ENCODE peak calls at places on chromosomes 2 and 18, in six cellular contexts. C is endodermal cell, J is neural progenitor cell, L is transverse colon, Q is Peyer's patch, M is lower lobe of right lung. U is an unnamed sample.

GRCh38 chr2:171889808-171890207 is 4.2 kb downstream of the SLC25A12 start:
- DNase-seq in M (no peak), C (no peak), L (no peak), Q (no peak), J (no peak), U (no peak)

GRCh38 chr18:286515-287310 is 18.9 kb upstream of the THOC1 start:
- DNase-seq in L (no peak), J (peak), C (no peak), Q (no peak), M (no peak), U (no peak)

GRCh38 chr2:172307800-172308199 is 119.6 kb upstream of the ITGA6 start:
- DNase-seq in J (no peak), M (no peak), L (peak), Q (no peak), C (no peak), U (no peak)

GRCh38 chr2:152189622-152190495 is 14.3 kb upstream of the STAM2 start:
- DNase-seq in Q (no peak), J (peak), L (peak), M (no peak), C (peak), U (no peak)

GRCh38 chr18:11119962-11120361 is 29.4 kb downstream of the PIEZO2 start:
- DNase-seq in J (no peak), M (no peak), L (no peak), C (no peak), Q (no peak), U (no peak)

GRCh38 chr2:232365621-232366321 is 12.8 kb upstream of the ALPP start:
- DNase-seq in Q (no peak), L (no peak), J (peak), C (peak), M (no peak), U (peak)

GRCh38 chr18:25262920-25263319 is 89.0 kb downstream of the ZNF521 start:
- DNase-seq in Q (no peak), L (no peak), J (no peak), C (no peak), M (no peak), U (no peak)

GRCh38 chr18:13161276-13161899 is 57.2 kb upstream of the LDLRAD4 start:
- DNase-seq in C (no peak), L (no peak), M (no peak), Q (no peak), J (no peak), U (no peak)

GRCh38 chr18:52504589-52504988 is 164.6 kb downstream of the DCC start:
- DNase-seq in M (no peak), J (no peak), L (no peak), Q (no peak), C (no peak), U (no peak)

GRCh38 chr18:36279001-36279400 is 18.5 kb upstream of the FHOD3 start:
- DNase-seq in L (no peak), J (no peak), Q (no peak), M (no peak), C (no peak), U (no peak)

GRCh38 chr2:169462896-169463695 is 16.2 kb upstream of the BBS5 start:
- DNase-seq in L (no peak), C (no peak), Q (no peak), M (no peak), J (no peak), U (no peak)

GRCh38 chr2:121363632-121364420 is 78.8 kb upstream of the TFCP2L1 start:
- DNase-seq in L (peak), C (no peak), Q (no peak), M (no peak), J (no peak), U (no peak)

GRCh38 chr2:68833162-68833561 is 38.0 kb downstream of the BMP10 start:
- DNase-seq in C (no peak), Q (no peak), M (no peak), L (no peak), J (no peak), U (no peak)

GRCh38 chr2:68832161-68832869 is 38.9 kb downstream of the BMP10 start:
- DNase-seq in L (peak), M (peak), Q (no peak), J (no peak), C (no peak), U (no peak)

GRCh38 chr2:68829764-68830163 is 41.4 kb downstream of the BMP10 start:
- DNase-seq in L (no peak), J (no peak), M (no peak), C (no peak), Q (no peak), U (no peak)

GRCh38 chr2:68828887-68829708 is 42.1 kb downstream of the BMP10 start:
- DNase-seq in M (peak), C (peak), J (no peak), Q (peak), L (peak), U (peak)

DNA sequence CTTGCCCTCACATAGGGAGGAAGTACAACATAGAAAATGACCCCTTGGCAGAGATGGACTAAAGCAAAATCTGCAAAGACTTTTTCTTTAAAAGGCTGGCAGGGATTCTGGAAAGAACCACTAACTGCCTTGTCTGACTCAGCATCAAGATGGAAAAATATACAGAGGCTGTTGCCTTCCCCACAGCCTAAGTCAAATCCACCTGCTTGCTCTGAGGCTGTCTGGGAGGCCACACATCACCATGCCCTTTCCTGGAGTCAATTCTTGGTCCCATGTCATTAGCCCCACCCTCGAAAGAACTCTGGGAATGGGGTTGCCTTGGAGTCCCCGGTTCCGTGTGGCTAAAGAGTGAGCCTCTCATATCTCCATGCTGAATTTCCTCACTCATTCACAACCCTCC is 39.5 kb downstream of the BMP10 start:
- DNase-seq in Q (no peak), C (no peak), M (no peak), J (no peak), L (no peak), U (no peak)
- H3K27ac ChIP-seq in Q (peak), C (no peak), M (peak), J (no peak), L (peak), U (no peak)

GRCh38 chr2:189091253-189091652 is 88.3 kb downstream of the COL5A2 start:
- DNase-seq in M (no peak), Q (no peak), L (no peak), C (no peak), J (no peak), U (no peak)
- H3K27ac ChIP-seq in M (no peak), Q (no peak), L (peak), C (no peak), J (no peak), U (no peak)

GRCh38 chr2:86185517-86186212 is 9.6 kb downstream of the IMMT start:
- DNase-seq in J (no peak), L (no peak), M (no peak), C (no peak), Q (no peak), U (no peak)

GRCh38 chr2:86189782-86190416 is 5.4 kb downstream of the IMMT start:
- DNase-seq in L (no peak), Q (no peak), J (no peak), C (no peak), M (no peak), U (no peak)

GRCh38 chr2:86186431-86186830 is 8.8 kb downstream of the IMMT start:
- DNase-seq in C (no peak), Q (no peak), M (no peak), L (no peak), J (no peak), U (no peak)
- H3K27ac ChIP-seq in C (no peak), Q (peak), M (no peak), L (peak), J (no peak), U (no peak)

GRCh38 chr2:230417436-230417835 is 1.4 kb downstream of the SP100 start:
- DNase-seq in C (no peak), J (no peak), M (no peak), Q (no peak), L (no peak), U (no peak)
- H3K27ac ChIP-seq in C (no peak), J (no peak), M (no peak), Q (no peak), L (peak), U (no peak)

U was measured in H9.